ENCODE peak calls at places on chromosomes 5 and 9, in four cellular contexts. R is heart right ventricle, T is heart left ventricle, Q is lower lobe of right lung. Z is an unnamed sample.
A peak's percentile ranks its signal among the peaks of the same experiment; 100 is the strongest.

GRCh38 chr9:126470251-126470993 is 143.3 kb upstream of the LMX1B start:
- DNase-seq in R (no peak), T (peak; percentile 3), Q (no peak), Z (peak; percentile 62)

GRCh38 chr9:137305060-137305787 is 3.2 kb upstream of the NRARP start:
- DNase-seq in R (peak; percentile 71), T (peak; percentile 85), Q (peak; percentile 75), Z (no peak)

GRCh38 chr9:136625101-136626065 is 37.3 kb upstream of the EGFL7 start:
- DNase-seq in R (peak; percentile 93), T (peak; percentile 93), Q (peak; percentile 86), Z (peak; percentile 93)

GRCh38 chr5:62717211-62717927 is 138.8 kb downstream of the LRRC70 start:
- DNase-seq in R (no peak), T (no peak), Q (no peak), Z (no peak)

GRCh38 chr9:133769511-133770075 is 31.4 kb upstream of the SARDH start:
- DNase-seq in R (no peak), T (peak; percentile 43), Q (peak; percentile 35), Z (peak; percentile 66)

GRCh38 chr5:157342822-157343402 is 77.0 kb downstream of the CYFIP2 start:
- DNase-seq in R (no peak), T (no peak), Q (peak; percentile 55), Z (no peak)

GRCh38 chr9:117783828-117784227 is 79.6 kb downstream of the TLR4 start:
- DNase-seq in R (no peak), T (no peak), Q (peak; percentile 40), Z (no peak)

GRCh38 chr9:136568288-136569081 is 22.6 kb upstream of the NOTCH1 start:
- DNase-seq in R (peak; percentile 68), T (peak; percentile 77), Q (no peak), Z (no peak)

GRCh38 chr5:128083811-128084227 is 253 bp downstream of the SLC12A2 start:
- DNase-seq in R (no peak), T (peak; percentile 86), Q (no peak), Z (peak; percentile 87)

GRCh38 chr9:4262735-4263141 is 37.1 kb downstream of the GLIS3 start:
- DNase-seq in R (no peak), T (no peak), Q (no peak), Z (no peak)

GRCh38 chr5:174750720-174751119 is 26.3 kb downstream of the MSX2 start:
- DNase-seq in R (no peak), T (no peak), Q (no peak), Z (no peak)

GRCh38 chr9:113475992-113476391 is 12.5 kb downstream of the RGS3 start:
- DNase-seq in R (no peak), T (no peak), Q (no peak), Z (no peak)

GRCh38 chr5:145682197-145682895 is 152.8 kb downstream of the PRELID2 start:
- DNase-seq in R (no peak), T (no peak), Q (no peak), Z (no peak)

GRCh38 chr5:28576022-28576421 is 1537.6 kb upstream of the CDH9 start:
- DNase-seq in R (no peak), T (no peak), Q (no peak), Z (no peak)

GRCh38 chr5:121962347-121962670 is 534 bp downstream of the SRFBP1 start:
- DNase-seq in R (no peak), T (no peak), Q (no peak), Z (no peak)

GRCh38 chr5:100902406-100903035 is 561 bp downstream of the ST8SIA4 start:
- DNase-seq in R (no peak), T (no peak), Q (no peak), Z (no peak)

GRCh38 chr9:80873861-80874260 is 815.5 kb downstream of the TLE1 start:
- DNase-seq in R (no peak), T (no peak), Q (no peak), Z (no peak)

GRCh38 chr9:134681061-134681661 is 39.6 kb downstream of the COL5A1 start:
- DNase-seq in R (no peak), T (peak; percentile 39), Q (no peak), Z (peak; percentile 76)

GRCh38 chr5:151345808-151346478 is 1.4 kb downstream of the SLC36A2 start:
- DNase-seq in R (no peak), T (no peak), Q (no peak), Z (no peak)

GRCh38 chr5:72438141-72438540 is 69.1 kb downstream of the ZNF366 start:
- DNase-seq in R (no peak), T (no peak), Q (no peak), Z (no peak)

GRCh38 chr5:4089087-4089486 is 493.5 kb downstream of the IRX1 start:
- DNase-seq in R (no peak), T (no peak), Q (no peak), Z (no peak)

GRCh38 chr9:73805111-73805510 is 653.4 kb downstream of the ANXA1 start:
- DNase-seq in R (no peak), T (no peak), Q (no peak), Z (no peak)

GRCh38 chr9:122392714-122393113 is 21.9 kb downstream of the PTGS1 start:
- DNase-seq in R (no peak), T (no peak), Q (no peak), Z (no peak)

GRCh38 chr5:67182406-67182805 is 14.2 kb downstream of the CD180 start:
- DNase-seq in R (peak; percentile 34), T (no peak), Q (peak; percentile 69), Z (peak; percentile 85)

GRCh38 chr9:137294684-137295312 is 7.3 kb downstream of the NRARP start:
- DNase-seq in R (peak; percentile 24), T (peak; percentile 63), Q (no peak), Z (no peak)

GRCh38 chr5:10460252-10460906 is 18.7 kb downstream of the ROPN1L start:
- DNase-seq in R (peak; percentile 85), T (peak; percentile 88), Q (no peak), Z (peak; percentile 68)

GRCh38 chr9:121671612-121672155 is 20.2 kb downstream of the DAB2IP start:
- DNase-seq in R (no peak), T (no peak), Q (no peak), Z (peak; percentile 24)

GRCh38 chr5:143131983-143132382 is 271.5 kb downstream of the NR3C1 start:
- DNase-seq in R (no peak), T (no peak), Q (no peak), Z (no peak)

GRCh38 chr9:137141976-137142936 is 3.3 kb downstream of the GRIN1 start:
- DNase-seq in R (no peak), T (peak; percentile 20), Q (no peak), Z (no peak)

GRCh38 chr5:80714570-80715298 is 60.0 kb upstream of the DHFR start:
- DNase-seq in R (no peak), T (no peak), Q (no peak), Z (no peak)